ENCODE peak calls at places on chromosomes 12 and 14, in ten cellular contexts. P is breast epithelium; T is AG09309; B is AG10803; N is left ventricle myocardium inferior; F is cardiac muscle cell; J is CD8-positive, alpha-beta T cell; M is cardiac fibroblast; Q is hepatocyte; D is lower lobe of right lung. G is an unnamed sample.

GRCh38 chr12:1662761-1663439 is 28.0 kb upstream of the ADIPOR2 start:
- DNase-seq in N (no peak), B (peak), J (peak), T (no peak), P (no peak), F (peak), Q (peak), M (peak), D (peak), G (no peak)

GRCh38 chr14:76867536-76868452 is 41.6 kb downstream of the LRRC74A start:
- DNase-seq in M (no peak), P (no peak), F (no peak), Q (no peak), D (peak), B (no peak), T (no peak), N (peak), J (peak), G (no peak)

GRCh38 chr14:89351958-89352404 is 65.1 kb downstream of the FOXN3 start:
- DNase-seq in T (no peak), N (no peak), P (no peak), D (no peak), F (no peak), M (no peak), Q (no peak), B (no peak), J (no peak), G (no peak)

GRCh38 chr12:29961231-29961630 is 177.5 kb upstream of the TMTC1 start:
- DNase-seq in P (no peak), N (no peak), F (peak), D (no peak), M (no peak), J (no peak), B (no peak), Q (no peak), T (no peak), G (no peak)

GRCh38 chr12:67069451-67070306 is 199.5 kb upstream of the CAND1 start:
- DNase-seq in T (no peak), B (no peak), J (peak), Q (peak), P (no peak), M (peak), D (peak), N (peak), F (peak), G (no peak)

GRCh38 chr12:121110211-121110940 is 22.3 kb upstream of the P2RX7 start:
- DNase-seq in Q (peak), N (peak), D (no peak), M (peak), B (peak), T (peak), J (peak), P (peak), F (peak), G (peak)

GRCh38 chr12:109255377-109255776 is 53.7 kb downstream of the FOXN4 start:
- DNase-seq in P (no peak), N (no peak), F (peak), T (no peak), J (no peak), B (peak), M (peak), D (no peak), Q (no peak), G (no peak)

GRCh38 chr12:47808049-47808448 is 11.7 kb downstream of the HDAC7 start:
- DNase-seq in P (no peak), T (no peak), N (peak), F (no peak), D (peak), Q (peak), B (no peak), J (peak), M (peak), G (no peak)

GRCh38 chr14:104724407-104724980 is 465 bp downstream of the ADSS1 start:
- DNase-seq in F (no peak), T (no peak), D (peak), B (no peak), N (peak), Q (no peak), M (peak), J (peak), P (no peak), G (no peak)

GRCh38 chr14:54591461-54592245 is 24.7 kb downstream of the SAMD4A start:
- DNase-seq in Q (no peak), D (no peak), J (no peak), M (no peak), N (no peak), P (no peak), F (no peak), B (peak), T (no peak), G (no peak)

GRCh38 chr12:39605996-39606395 is 13.6 kb downstream of the ABCD2 start:
- DNase-seq in P (no peak), D (no peak), M (peak), F (peak), J (no peak), Q (no peak), T (no peak), B (peak), N (no peak), G (peak)

GRCh38 chr14:22264759-22265158 is 324.3 kb downstream of the DAD1 start:
- DNase-seq in F (no peak), Q (no peak), M (no peak), D (no peak), B (no peak), P (no peak), T (no peak), J (no peak), N (no peak), G (no peak)

GRCh38 chr12:107399061-107399460 is 286.5 kb upstream of the PWP1 start:
- DNase-seq in D (no peak), B (peak), M (no peak), F (no peak), Q (no peak), P (no peak), J (no peak), N (no peak), T (no peak), G (peak)

GRCh38 chr14:51873221-51873893 is 12.9 kb downstream of the GNG2 start:
- DNase-seq in N (no peak), M (peak), J (no peak), P (no peak), B (peak), T (peak), Q (peak), D (no peak), F (peak), G (peak)

GRCh38 chr12:93819048-93819491 is 141.9 kb downstream of the CRADD start:
- DNase-seq in Q (peak), D (no peak), N (peak), B (peak), F (peak), P (no peak), M (peak), T (no peak), J (no peak), G (peak)

GRCh38 chr12:104506691-104507401 is 50.1 kb downstream of the CHST11 start:
- DNase-seq in B (no peak), M (no peak), J (no peak), D (no peak), P (no peak), N (peak), T (no peak), Q (no peak), F (no peak), G (no peak)

GRCh38 chr12:69886715-69887114 is 61.7 kb downstream of the MYRFL start:
- DNase-seq in J (no peak), Q (no peak), F (no peak), B (no peak), M (no peak), T (no peak), D (no peak), N (no peak), P (no peak), G (no peak)

GRCh38 chr12:65876898-65877721 is 52.8 kb downstream of the HMGA2 start:
- DNase-seq in N (no peak), D (no peak), B (no peak), J (no peak), T (no peak), F (peak), Q (no peak), M (peak), P (no peak), G (no peak)

GRCh38 chr12:65123435-65124063 is 2.4 kb upstream of the WIF1 start:
- DNase-seq in P (no peak), F (peak), Q (peak), N (no peak), D (no peak), M (peak), J (no peak), T (no peak), B (peak), G (peak)

GRCh38 chr12:52370906-52371608 is 3.8 kb upstream of the KRT85 start:
- DNase-seq in B (peak), Q (peak), T (peak), P (no peak), D (no peak), N (peak), F (peak), M (peak), J (no peak), G (peak)

GRCh38 chr12:122421263-122421814 is 1.1 kb downstream of the CLIP1 start:
- DNase-seq in M (peak), P (no peak), D (peak), N (peak), T (no peak), Q (peak), J (no peak), F (peak), B (peak), G (no peak)

GRCh38 chr12:125149160-125150108 is 84.2 kb downstream of the AACS start:
- DNase-seq in B (no peak), M (no peak), N (no peak), P (no peak), F (no peak), T (no peak), J (no peak), D (no peak), Q (no peak), G (no peak)

GRCh38 chr14:80055912-80056801 is 155.1 kb downstream of the DIO2 start:
- DNase-seq in Q (peak), T (no peak), P (no peak), B (peak), F (peak), N (no peak), J (no peak), D (no peak), M (peak), G (peak)

GRCh38 chr14:93010543-93011541 is 87.9 kb downstream of the CHGA start:
- DNase-seq in J (no peak), F (no peak), T (no peak), N (no peak), M (no peak), Q (no peak), P (no peak), D (no peak), B (no peak), G (no peak)

GRCh38 chr12:91985002-91985767 is 160.5 kb downstream of the BTG1 start:
- DNase-seq in F (peak), D (no peak), J (peak), N (no peak), T (peak), M (no peak), P (no peak), Q (no peak), B (peak), G (no peak)

GRCh38 chr12:70082997-70083676 is 160.1 kb upstream of the CNOT2 start:
- DNase-seq in T (no peak), D (no peak), P (no peak), M (no peak), B (no peak), N (no peak), Q (no peak), F (no peak), J (no peak), G (no peak)

GRCh38 chr12:6182279-6182898 is 17.8 kb upstream of the CD9 start:
- DNase-seq in J (no peak), N (peak), M (peak), D (peak), P (no peak), T (peak), Q (peak), B (peak), F (peak), G (no peak)

GRCh38 chr14:68896132-68896531 is 83.0 kb downstream of the ACTN1 start:
- DNase-seq in M (no peak), N (no peak), D (peak), T (no peak), F (no peak), Q (no peak), J (no peak), P (no peak), B (no peak), G (no peak)

DNA sequence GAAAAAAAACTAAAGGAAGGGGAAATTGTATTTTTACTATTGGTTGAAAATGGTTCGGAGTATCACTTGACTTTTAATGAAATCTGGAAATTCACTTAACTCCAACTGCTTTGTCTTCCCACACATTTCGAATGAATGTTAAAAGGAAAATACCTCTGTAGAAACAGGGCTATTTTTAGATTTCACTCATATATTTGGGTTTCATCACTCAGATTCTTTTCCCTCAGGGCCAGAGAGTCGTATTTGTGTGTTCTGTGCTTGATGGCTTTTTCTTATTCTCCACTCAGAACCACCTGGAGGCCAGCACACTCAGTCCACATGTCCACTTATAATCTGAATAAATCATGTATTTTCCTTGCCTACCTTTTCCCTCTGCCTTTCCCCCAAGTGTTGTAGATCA is 39.9 kb downstream of the DAAM1 start:
- DNase-seq in J (no peak), M (peak), B (peak), P (no peak), D (no peak), F (peak), Q (no peak), T (no peak), N (no peak), G (no peak)
- TF ChIP-seq CTCF in J (no peak), M (no peak), B (no peak), P (no peak), D (no peak), F (no peak), Q (no peak), T (no peak), N (no peak), G (no peak)

GRCh38 chr12:116525418-116526001 is 33.7 kb upstream of the MAP1LC3B2 start:
- DNase-seq in T (peak), M (peak), D (no peak), J (no peak), N (peak), F (peak), B (peak), Q (peak), P (peak), G (peak)
- H3K4me3 ChIP-seq in T (peak), M (peak), D (no peak), J (no peak), N (no peak), F (no peak), B (peak), Q (no peak), P (peak), G (no peak)

DNA sequence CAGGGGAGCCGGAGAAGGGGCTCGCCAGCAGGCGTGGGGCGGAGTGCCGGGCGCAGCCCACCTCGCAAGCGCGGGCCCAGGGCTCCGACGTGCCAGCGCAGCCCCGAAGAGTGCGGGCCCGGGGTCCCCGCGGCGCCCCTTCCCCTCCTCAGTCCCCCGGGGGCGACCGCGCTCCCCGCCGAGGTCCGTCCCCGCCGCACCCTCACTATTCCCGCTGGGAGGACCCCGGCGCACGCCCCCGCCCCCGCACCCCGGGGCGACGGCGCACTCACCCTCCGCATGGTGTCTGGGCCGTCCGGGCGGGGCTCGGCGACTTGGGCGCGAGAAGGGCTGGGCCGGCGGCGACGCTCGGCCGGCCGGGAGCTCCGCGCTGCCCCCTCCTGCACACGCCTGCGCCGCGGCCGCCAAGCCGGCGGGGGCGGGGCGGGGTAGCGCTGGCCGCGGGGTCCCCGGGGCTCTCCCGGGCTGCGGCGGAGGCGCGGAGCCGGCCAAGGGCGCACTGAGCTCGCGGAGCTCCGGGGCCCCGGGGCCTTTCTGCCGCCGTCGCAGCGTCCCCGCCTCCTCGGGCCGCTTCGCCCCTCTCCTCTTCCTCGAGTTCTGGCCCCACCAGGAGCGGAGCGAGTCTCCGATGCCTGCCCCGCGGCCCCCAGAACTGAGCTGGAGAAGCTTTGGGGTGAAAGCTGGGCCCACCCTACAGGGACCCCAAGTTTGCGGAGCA is 130.0 kb downstream of the NDUFA12 start:
- DNase-seq in P (no peak), F (no peak), D (no peak), M (no peak), T (no peak), N (peak), Q (peak), J (no peak), B (no peak), G (no peak)
- TF ChIP-seq CTCF in P (no peak), F (no peak), D (no peak), M (no peak), T (no peak), N (no peak), Q (no peak), J (no peak), B (no peak), G (no peak)

GRCh38 chr12:46490635-46491034 is 118.1 kb upstream of the SLC38A2 start:
- DNase-seq in J (no peak), D (no peak), M (peak), Q (no peak), P (no peak), F (peak), T (no peak), B (peak), N (no peak), G (no peak)

GRCh38 chr12:46493352-46494209 is 121.0 kb upstream of the SLC38A2 start:
- DNase-seq in N (no peak), B (no peak), J (no peak), F (no peak), T (no peak), P (no peak), D (no peak), Q (no peak), M (peak), G (no peak)

GRCh38 chr12:46491548-46491947 is 119.0 kb upstream of the SLC38A2 start:
- DNase-seq in B (no peak), M (peak), F (peak), P (no peak), Q (no peak), D (no peak), J (no peak), T (no peak), N (no peak), G (no peak)

GRCh38 chr12:46494424-46494823 is 121.9 kb upstream of the SLC38A2 start:
- DNase-seq in P (no peak), T (no peak), D (no peak), N (no peak), J (no peak), B (peak), M (peak), Q (no peak), F (peak), G (peak)

DNA sequence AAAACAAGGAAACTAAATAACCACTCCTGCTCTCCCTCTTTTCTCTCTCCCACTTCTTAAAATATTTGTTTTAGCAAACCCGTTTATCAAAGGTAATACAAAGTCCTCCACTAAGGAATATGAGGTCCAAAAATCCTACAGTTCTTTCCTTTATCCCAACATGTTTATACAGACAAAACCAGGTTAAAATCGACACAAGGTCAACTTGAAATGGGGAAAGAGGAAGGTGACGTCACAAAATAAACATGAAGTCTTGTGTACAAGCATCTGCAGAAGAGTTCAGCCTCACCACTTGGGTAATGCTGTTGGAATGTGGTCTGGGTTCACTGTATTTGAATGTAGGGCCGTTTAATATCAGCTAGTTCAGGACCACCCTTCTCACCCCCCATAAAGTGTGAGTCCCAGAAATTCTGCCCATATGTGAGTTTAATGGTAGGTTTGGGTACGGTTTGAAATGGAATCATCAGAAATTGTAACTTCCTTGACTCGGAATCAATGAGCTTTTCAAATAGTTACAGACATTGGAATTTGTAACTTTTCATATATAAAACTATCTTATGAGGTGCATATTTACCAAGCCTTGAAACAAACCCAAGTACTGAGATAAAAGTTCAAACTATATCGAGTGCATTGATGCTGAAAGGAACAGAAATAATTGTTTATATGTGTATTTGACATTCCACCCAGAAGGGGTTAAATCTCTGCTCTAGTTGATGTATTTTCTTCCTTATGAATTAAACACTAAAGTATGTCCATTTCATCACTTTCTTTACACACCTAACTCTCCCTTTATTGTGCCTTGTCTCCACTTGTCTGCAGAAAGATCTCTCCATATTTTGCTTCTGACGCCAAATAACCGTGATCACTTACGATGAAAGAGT is 120.1 kb upstream of the SLC38A2 start:
- DNase-seq in P (no peak), F (peak), B (peak), J (no peak), Q (peak), M (peak), T (peak), N (no peak), D (no peak), G (peak)
- H3K4me3 ChIP-seq in P (no peak), F (no peak), B (no peak), J (no peak), Q (no peak), M (no peak), T (no peak), N (no peak), D (no peak), G (no peak)

DNA sequence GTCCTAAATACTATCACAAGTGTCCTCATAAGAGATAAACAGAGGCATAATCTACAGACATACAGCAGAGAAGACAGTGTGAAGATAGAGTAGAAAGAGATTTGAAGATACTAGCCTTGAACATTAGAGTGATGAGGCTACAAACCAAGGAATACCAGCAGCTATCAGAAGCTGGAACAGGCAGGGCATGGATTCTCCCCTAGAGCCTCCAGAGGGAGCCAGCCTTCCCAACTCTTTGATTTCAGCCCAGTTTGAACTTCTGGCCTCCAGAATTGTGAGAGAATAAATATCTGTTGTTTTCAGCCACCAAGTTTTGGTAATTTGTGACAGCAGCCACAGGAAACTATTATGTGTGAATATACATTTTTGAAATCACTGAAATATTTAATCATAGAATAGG is 47.2 kb downstream of the CCDC91 start:
- DNase-seq in F (no peak), T (no peak), B (no peak), J (no peak), Q (no peak), M (no peak), N (no peak), P (no peak), D (no peak), G (no peak)
- TF ChIP-seq CTCF in F (peak), T (peak), B (peak), J (no peak), Q (peak), M (peak), N (no peak), P (no peak), D (no peak), G (peak)

G was measured in astrocyte of the cerebellum.